ENCODE peak calls at places on chromosomes 12 and 14, in four cellular contexts. N is HCT116, E is esophagus muscularis mucosa, W is spleen. G is an unnamed sample.
A peak's percentile ranks its signal among the peaks of the same experiment; 100 is the strongest.

GRCh38 chr12:54980341-54980740 is 4.2 kb downstream of the TESPA1 start:
- DNase-seq in N (no peak), E (no peak), W (no peak), G (peak; percentile 80)

GRCh38 chr14:64715146-64715627 is 11.0 kb downstream of the PLEKHG3 start:
- DNase-seq in N (no peak), E (no peak), W (no peak), G (no peak)

GRCh38 chr14:65478596-65478995 is 66.1 kb downstream of the FUT8 start:
- DNase-seq in N (peak; percentile 38), E (no peak), W (no peak), G (no peak)

GRCh38 chr14:89489796-89490506 is 72.9 kb upstream of the FOXN3 start:
- DNase-seq in N (no peak), E (no peak), W (peak; percentile 49), G (no peak)

GRCh38 chr12:29428630-29429029 is 47.7 kb upstream of the ERGIC2 start:
- DNase-seq in N (peak; percentile 63), E (no peak), W (no peak), G (no peak)

GRCh38 chr14:89650077-89650978 is 233.3 kb upstream of the FOXN3 start:
- DNase-seq in N (no peak), E (no peak), W (no peak), G (no peak)

GRCh38 chr14:65228436-65228835 is 126.1 kb upstream of the MAX start:
- DNase-seq in N (no peak), E (no peak), W (peak; percentile 3), G (no peak)

GRCh38 chr14:34237098-34237497 is 224.9 kb downstream of the SPTSSA start:
- DNase-seq in N (no peak), E (no peak), W (no peak), G (no peak)

GRCh38 chr12:124730455-124730932 is 133.2 kb downstream of the SCARB1 start:
- DNase-seq in N (no peak), E (no peak), W (no peak), G (no peak)

GRCh38 chr12:7155471-7156034 is 25.4 kb downstream of the CLSTN3 start:
- DNase-seq in N (no peak), E (no peak), W (peak; percentile 53), G (no peak)

GRCh38 chr12:95337176-95337575 is 119.6 kb downstream of the VEZT start:
- DNase-seq in N (no peak), E (no peak), W (no peak), G (no peak)

GRCh38 chr12:127063339-127064090 is 1203.5 kb upstream of the TMEM132C start:
- DNase-seq in N (no peak), E (no peak), W (no peak), G (no peak)

GRCh38 chr14:21526672-21527319 is 650 bp upstream of the SALL2 start:
- DNase-seq in N (no peak), E (no peak), W (no peak), G (no peak)

GRCh38 chr14:93132472-93133065 is 16.8 kb upstream of the ITPK1 start:
- DNase-seq in N (no peak), E (no peak), W (no peak), G (peak; percentile 60)

GRCh38 chr14:28777773-28778606 is 11.4 kb downstream of the FOXG1 start:
- DNase-seq in N (no peak), E (no peak), W (no peak), G (no peak)

GRCh38 chr14:54435500-54435981 is 5.6 kb downstream of the CNIH1 start:
- DNase-seq in N (no peak), E (no peak), W (no peak), G (peak; percentile 80)

GRCh38 chr12:54352891-54353874 is 11.1 kb downstream of the GPR84 start:
- DNase-seq in N (no peak), E (no peak), W (no peak), G (no peak)

GRCh38 chr12:64088431-64089349 is 133.4 kb downstream of the KICS2 start:
- DNase-seq in N (peak; percentile 91), E (no peak), W (no peak), G (peak; percentile 12)

GRCh38 chr12:119423285-119423684 is 88.8 kb downstream of the CCDC60 start:
- DNase-seq in N (peak; percentile 35), E (no peak), W (no peak), G (no peak)

GRCh38 chr14:76908834-76909233 is 82.6 kb downstream of the LRRC74A start:
- DNase-seq in N (no peak), E (no peak), W (peak; percentile 86), G (no peak)

GRCh38 chr12:45388545-45388944 is 172.7 kb downstream of the ANO6 start:
- DNase-seq in N (peak; percentile 6), E (no peak), W (no peak), G (peak; percentile 28)

GRCh38 chr14:54169254-54169924 is 212.8 kb upstream of the BMP4 start:
- DNase-seq in N (peak; percentile 71), E (no peak), W (no peak), G (no peak)

GRCh38 chr14:75426332-75427125 is 1.3 kb upstream of the JDP2 start:
- DNase-seq in N (no peak), E (no peak), W (no peak), G (no peak)

GRCh38 chr12:98698603-98699463 is 53.7 kb downstream of the APAF1 start:
- DNase-seq in N (peak; percentile 31), E (no peak), W (no peak), G (peak; percentile 51)

GRCh38 chr12:104827587-104827986 is 130.5 kb downstream of the SLC41A2 start:
- DNase-seq in N (no peak), E (no peak), W (no peak), G (peak; percentile 16)

GRCh38 chr12:72286526-72286925 is 14.4 kb downstream of the TRHDE start:
- DNase-seq in N (no peak), E (no peak), W (no peak), G (no peak)

GRCh38 chr14:64464695-64465094 is 604 bp upstream of the AKAP5 start:
- DNase-seq in N (no peak), E (no peak), W (no peak), G (no peak)

GRCh38 chr14:25381498-25381897 is 331.6 kb upstream of the STXBP6 start:
- DNase-seq in N (no peak), E (no peak), W (no peak), G (peak; percentile 2)

GRCh38 chr12:69630191-69630590 is 19.5 kb upstream of the LRRC10 start:
- DNase-seq in N (no peak), E (no peak), W (no peak), G (peak; percentile 42)

GRCh38 chr12:113537751-113538087 is 66.0 kb upstream of the LHX5 start:
- DNase-seq in N (no peak), E (no peak), W (no peak), G (no peak)

GRCh38 chr12:116534341-116535121 is 24.6 kb upstream of the MAP1LC3B2 start:
- DNase-seq in N (no peak), E (no peak), W (peak; percentile 75), G (no peak)
- TF ChIP-seq POLR2A in N (no peak), E (no peak), W (no peak), G (no peak)

DNA sequence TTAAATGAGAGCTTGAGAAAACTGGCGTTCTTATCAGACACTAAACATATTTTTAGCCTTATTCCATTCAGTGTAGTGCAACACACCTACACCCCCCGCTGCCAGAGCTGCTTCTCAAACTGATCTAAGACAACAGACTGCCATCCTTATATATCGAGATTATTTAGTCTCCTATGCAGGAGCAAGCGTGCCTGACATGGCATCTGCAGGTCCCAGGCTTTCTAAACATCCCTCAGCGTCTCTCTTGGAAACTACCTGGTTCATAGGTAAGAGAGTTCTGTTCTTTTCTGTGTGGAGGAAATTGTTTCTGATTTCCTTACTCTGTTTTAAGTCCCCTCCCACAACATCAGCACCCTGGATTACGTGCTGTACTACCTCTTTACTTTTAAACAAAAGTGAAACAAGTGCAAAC is 117.1 kb upstream of the PTPRB start:
- DNase-seq in N (no peak), E (no peak), W (no peak), G (no peak)
- TF ChIP-seq POLR2A in N (no peak), E (no peak), W (no peak), G (no peak)

GRCh38 chr14:73027546-73027945 is 640 bp upstream of the ZFYVE1 start:
- DNase-seq in N (no peak), E (no peak), W (no peak), G (no peak)

GRCh38 chr14:73026243-73026844 is 562 bp downstream of the ZFYVE1 start:
- DNase-seq in N (no peak), E (no peak), W (no peak), G (peak; percentile 68)

GRCh38 chr14:73025544-73025943 is 1.4 kb downstream of the ZFYVE1 start:
- DNase-seq in N (no peak), E (no peak), W (no peak), G (no peak)

GRCh38 chr14:73027984-73028383 is 1.1 kb upstream of the ZFYVE1 start:
- DNase-seq in N (no peak), E (no peak), W (no peak), G (no peak)

GRCh38 chr14:73026845-73027542 is at the start of gene ZFYVE1:
- DNase-seq in N (peak; percentile 95), E (peak; percentile 98), W (peak; percentile 98), G (peak; percentile 97)
- TF ChIP-seq POLR2A in N (no peak), E (peak; percentile 61), W (peak; percentile 43), G (peak; percentile 88)

GRCh38 chr12:57549909-57550627 is at the start of gene KIF5A:
- DNase-seq in N (no peak), E (no peak), W (peak; percentile 87), G (peak; percentile 68)
- TF ChIP-seq POLR2A in N (no peak), E (no peak), W (no peak), G (peak; percentile 30)

GRCh38 chr12:121858662-121859572 is at the start of gene HPD:
- DNase-seq in N (no peak), E (no peak), W (no peak), G (no peak)
- TF ChIP-seq POLR2A in N (no peak), E (no peak), W (no peak), G (no peak)

GRCh38 chr14:99857551-99857950 is 64.3 kb downstream of the EML1 start:
- DNase-seq in N (no peak), E (no peak), W (no peak), G (no peak)
- TF ChIP-seq POLR2A in N (no peak), E (no peak), W (no peak), G (no peak)

GRCh38 chr12:108649126-108649525 is 15.4 kb upstream of the SELPLG start:
- DNase-seq in N (no peak), E (no peak), W (no peak), G (no peak)
- TF ChIP-seq POLR2A in N (no peak), E (no peak), W (no peak), G (no peak)

G was measured in erythroblast.